ENCODE peak calls at places on chromosomes 7 and 10, in four cellular contexts. One of them, this sample, is unnamed.

GRCh38 chr10:97875391-97875790 is 25.7 kb downstream of the GOLGA7B start:
- DNase-seq in WTC11: no peak
- DNase-seq in cardiac fibroblast: no peak
- DNase-seq in K562: no peak
- DNase-seq in this sample: no peak

GRCh38 chr10:22674215-22674930 is 40.0 kb downstream of the PIP4K2A start:
- DNase-seq in WTC11: no peak
- DNase-seq in cardiac fibroblast: peak
- DNase-seq in K562: no peak
- DNase-seq in this sample: no peak

GRCh38 chr10:11853468-11853867 is 30.3 kb downstream of the PROSER2 start:
- DNase-seq in WTC11: peak
- DNase-seq in cardiac fibroblast: no peak
- DNase-seq in K562: peak
- DNase-seq in this sample: no peak

GRCh38 chr10:95382596-95382995 is 91.8 kb upstream of the PDLIM1 start:
- DNase-seq in WTC11: no peak
- DNase-seq in cardiac fibroblast: no peak
- DNase-seq in K562: no peak
- DNase-seq in this sample: no peak

GRCh38 chr10:47319798-47320197 is 2.5 kb upstream of the GDF2 start:
- DNase-seq in WTC11: no peak
- DNase-seq in cardiac fibroblast: no peak
- DNase-seq in K562: no peak
- DNase-seq in this sample: no peak

GRCh38 chr7:3439333-3440030 is 138.4 kb downstream of the SDK1 start:
- DNase-seq in WTC11: no peak
- DNase-seq in cardiac fibroblast: peak
- DNase-seq in K562: no peak
- DNase-seq in this sample: peak

GRCh38 chr10:70430489-70431445 is 10.7 kb downstream of the NODAL start:
- DNase-seq in WTC11: peak
- DNase-seq in cardiac fibroblast: peak
- DNase-seq in K562: no peak
- DNase-seq in this sample: peak

GRCh38 chr7:7125993-7126392 is 56.4 kb upstream of the C1GALT1 start:
- DNase-seq in WTC11: no peak
- DNase-seq in cardiac fibroblast: no peak
- DNase-seq in K562: no peak
- DNase-seq in this sample: no peak

GRCh38 chr7:137007001-137007725 is 138.7 kb downstream of the CHRM2 start:
- DNase-seq in WTC11: no peak
- DNase-seq in cardiac fibroblast: no peak
- DNase-seq in K562: no peak
- DNase-seq in this sample: peak

GRCh38 chr10:86900955-86901354 is 56.5 kb downstream of the MMRN2 start:
- DNase-seq in WTC11: no peak
- DNase-seq in cardiac fibroblast: peak
- DNase-seq in K562: no peak
- DNase-seq in this sample: peak

GRCh38 chr7:112159346-112159745 is 46.9 kb downstream of the DOCK4 start:
- DNase-seq in WTC11: no peak
- DNase-seq in cardiac fibroblast: no peak
- DNase-seq in K562: no peak
- DNase-seq in this sample: no peak

GRCh38 chr7:44845476-44845875 is 2.4 kb downstream of the H2AZ2 start:
- DNase-seq in WTC11: no peak
- DNase-seq in cardiac fibroblast: peak
- DNase-seq in K562: no peak
- DNase-seq in this sample: no peak

GRCh38 chr10:84534168-84534567 is 205.8 kb downstream of the CCSER2 start:
- DNase-seq in WTC11: peak
- DNase-seq in cardiac fibroblast: no peak
- DNase-seq in K562: no peak
- DNase-seq in this sample: no peak

GRCh38 chr7:131098527-131098926 is 229.1 kb upstream of the MKLN1 start:
- DNase-seq in WTC11: no peak
- DNase-seq in cardiac fibroblast: no peak
- DNase-seq in K562: no peak
- DNase-seq in this sample: no peak

GRCh38 chr10:8056891-8057331 is 2.4 kb downstream of the GATA3 start:
- DNase-seq in WTC11: no peak
- DNase-seq in cardiac fibroblast: no peak
- DNase-seq in K562: no peak
- DNase-seq in this sample: no peak

GRCh38 chr7:129644634-129645230 is 33.2 kb downstream of the NRF1 start:
- DNase-seq in WTC11: no peak
- DNase-seq in cardiac fibroblast: peak
- DNase-seq in K562: peak
- DNase-seq in this sample: peak

GRCh38 chr7:44226396-44226753 is 25.6 kb downstream of the YKT6 start:
- DNase-seq in WTC11: no peak
- DNase-seq in cardiac fibroblast: no peak
- DNase-seq in K562: no peak
- DNase-seq in this sample: no peak

GRCh38 chr7:27929127-27929526 is 189.2 kb downstream of the TAX1BP1 start:
- DNase-seq in WTC11: no peak
- DNase-seq in cardiac fibroblast: no peak
- DNase-seq in K562: no peak
- DNase-seq in this sample: no peak
- TF ChIP-seq CTCF in WTC11: no peak
- TF ChIP-seq CTCF in cardiac fibroblast: no peak
- TF ChIP-seq CTCF in K562: no peak
- TF ChIP-seq CTCF in this sample: peak

GRCh38 chr7:36441344-36442022 is 51.8 kb downstream of the ANLN start:
- DNase-seq in WTC11: peak
- DNase-seq in cardiac fibroblast: no peak
- DNase-seq in K562: no peak
- DNase-seq in this sample: no peak
- TF ChIP-seq CTCF in WTC11: no peak
- TF ChIP-seq CTCF in cardiac fibroblast: no peak
- TF ChIP-seq CTCF in K562: no peak
- TF ChIP-seq CTCF in this sample: no peak

GRCh38 chr7:91852263-91852741 is 28.2 kb downstream of the MTERF1 start:
- DNase-seq in WTC11: no peak
- DNase-seq in cardiac fibroblast: peak
- DNase-seq in K562: no peak
- DNase-seq in this sample: peak
- TF ChIP-seq CTCF in WTC11: peak
- TF ChIP-seq CTCF in cardiac fibroblast: peak
- TF ChIP-seq CTCF in K562: peak
- TF ChIP-seq CTCF in this sample: peak

GRCh38 chr10:118430190-118430589 is 88.1 kb upstream of the FAM204A start:
- DNase-seq in WTC11: no peak
- DNase-seq in cardiac fibroblast: no peak
- DNase-seq in K562: no peak
- DNase-seq in this sample: no peak
- TF ChIP-seq CTCF in WTC11: no peak
- TF ChIP-seq CTCF in cardiac fibroblast: no peak
- TF ChIP-seq CTCF in K562: no peak
- TF ChIP-seq CTCF in this sample: no peak

GRCh38 chr10:105063796-105064195 is 422.7 kb downstream of the SORCS3 start:
- DNase-seq in WTC11: peak
- DNase-seq in cardiac fibroblast: no peak
- DNase-seq in K562: peak
- DNase-seq in this sample: no peak
- TF ChIP-seq CTCF in WTC11: peak
- TF ChIP-seq CTCF in cardiac fibroblast: no peak
- TF ChIP-seq CTCF in K562: no peak
- TF ChIP-seq CTCF in this sample: peak

DNA sequence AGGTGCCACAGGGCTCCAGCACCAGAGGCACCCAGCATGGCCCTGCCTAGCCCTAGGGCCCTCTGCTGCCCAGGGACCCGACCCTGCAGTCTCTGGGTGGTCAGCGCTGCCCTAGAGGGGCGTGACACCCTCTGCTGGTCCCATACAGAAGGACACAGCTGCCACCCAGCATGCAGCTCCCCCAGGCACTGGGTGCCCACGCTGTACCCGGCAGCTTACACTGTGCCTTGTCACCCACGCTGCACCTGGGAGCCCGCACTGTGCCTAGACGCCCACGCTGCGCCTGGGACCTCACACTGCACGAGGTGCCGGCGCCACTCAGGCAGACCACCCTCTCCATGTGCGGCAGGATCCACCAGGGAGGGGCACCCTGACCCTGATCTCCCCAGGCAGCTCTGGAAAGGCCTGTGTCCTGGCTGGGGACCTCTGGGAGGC is 55.2 kb downstream of the PWWP2B start:
- DNase-seq in WTC11: no peak
- DNase-seq in cardiac fibroblast: no peak
- DNase-seq in K562: no peak
- DNase-seq in this sample: no peak
- TF ChIP-seq CTCF in WTC11: no peak
- TF ChIP-seq CTCF in cardiac fibroblast: no peak
- TF ChIP-seq CTCF in K562: no peak
- TF ChIP-seq CTCF in this sample: peak

GRCh38 chr7:33457041-33457440 is 327.7 kb downstream of the BBS9 start:
- DNase-seq in WTC11: no peak
- DNase-seq in cardiac fibroblast: no peak
- DNase-seq in K562: no peak
- DNase-seq in this sample: no peak

GRCh38 chr7:33463131-33463530 is 333.8 kb downstream of the BBS9 start:
- DNase-seq in WTC11: no peak
- DNase-seq in cardiac fibroblast: no peak
- DNase-seq in K562: no peak
- DNase-seq in this sample: no peak

GRCh38 chr7:33459340-33459751 is 330.0 kb downstream of the BBS9 start:
- DNase-seq in WTC11: peak
- DNase-seq in cardiac fibroblast: peak
- DNase-seq in K562: no peak
- DNase-seq in this sample: peak
- TF ChIP-seq CTCF in WTC11: peak
- TF ChIP-seq CTCF in cardiac fibroblast: peak
- TF ChIP-seq CTCF in K562: no peak
- TF ChIP-seq CTCF in this sample: peak